ENCODE peak calls at places on chromosomes 1 and 21, in four cellular contexts. One of them, this sample, is unnamed.

GRCh38 chr1:156486421-156487344 is 13.9 kb downstream of the MEF2D start:
- DNase-seq in GM12878: no peak
- DNase-seq in A549: no peak
- DNase-seq in SK-N-SH: peak
- DNase-seq in this sample: no peak

GRCh38 chr1:187516874-187517273 is 688.1 kb downstream of the PLA2G4A start:
- DNase-seq in GM12878: no peak
- DNase-seq in A549: no peak
- DNase-seq in SK-N-SH: no peak
- DNase-seq in this sample: no peak

GRCh38 chr1:161119379-161120061 is 1.6 kb downstream of the NIT1 start:
- DNase-seq in GM12878: no peak
- DNase-seq in A549: peak
- DNase-seq in SK-N-SH: peak
- DNase-seq in this sample: no peak

GRCh38 chr21:40466893-40467483 is 380.0 kb downstream of the DSCAM start:
- DNase-seq in GM12878: no peak
- DNase-seq in A549: peak
- DNase-seq in SK-N-SH: peak
- DNase-seq in this sample: no peak

GRCh38 chr1:26019641-26020315 is 1.8 kb upstream of the EXTL1 start:
- DNase-seq in GM12878: no peak
- DNase-seq in A549: no peak
- DNase-seq in SK-N-SH: no peak
- DNase-seq in this sample: no peak

GRCh38 chr1:202113690-202114300 is 8.9 kb upstream of the GPR37L1 start:
- DNase-seq in GM12878: no peak
- DNase-seq in A549: peak
- DNase-seq in SK-N-SH: no peak
- DNase-seq in this sample: peak

GRCh38 chr1:45545019-45545493 is 5.6 kb upstream of the AKR1A1 start:
- DNase-seq in GM12878: peak
- DNase-seq in A549: no peak
- DNase-seq in SK-N-SH: no peak
- DNase-seq in this sample: no peak

GRCh38 chr1:67559222-67559700 is 125.7 kb upstream of the GADD45A start:
- DNase-seq in GM12878: no peak
- DNase-seq in A549: peak
- DNase-seq in SK-N-SH: no peak
- DNase-seq in this sample: no peak

DNA sequence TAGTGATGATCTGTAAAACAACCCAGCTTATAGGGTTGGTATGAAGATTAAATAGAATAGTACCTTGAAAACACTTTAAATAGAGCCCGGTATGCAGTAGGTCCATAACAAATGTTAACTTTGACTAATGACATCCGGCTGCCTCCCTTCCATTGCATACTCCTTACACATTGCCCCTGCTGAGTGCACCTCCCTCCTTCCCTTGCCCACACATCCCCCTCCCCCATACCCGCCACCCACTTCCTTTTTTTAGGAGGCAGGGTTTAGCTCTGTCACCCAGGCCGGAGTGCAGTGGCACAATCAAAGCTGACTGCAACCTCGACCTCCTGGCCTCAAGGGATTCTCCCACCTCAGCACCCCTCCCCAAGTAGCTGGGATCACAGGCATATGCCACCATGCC is 24.4 kb upstream of the ZC3H12A start:
- DNase-seq in GM12878: no peak
- DNase-seq in A549: no peak
- DNase-seq in SK-N-SH: no peak
- DNase-seq in this sample: no peak
- TF ChIP-seq PBX3 in GM12878: no peak
- TF ChIP-seq PBX3 in A549: no peak
- TF ChIP-seq PBX3 in SK-N-SH: no peak
- TF ChIP-seq PBX3 in this sample: no peak

GRCh38 chr1:35810096-35810860 is 2.5 kb downstream of the AGO4 start:
- DNase-seq in GM12878: no peak
- DNase-seq in A549: no peak
- DNase-seq in SK-N-SH: no peak
- DNase-seq in this sample: no peak

GRCh38 chr1:35808376-35809155 is 750 bp downstream of the AGO4 start:
- DNase-seq in GM12878: no peak
- DNase-seq in A549: peak
- DNase-seq in SK-N-SH: peak
- DNase-seq in this sample: peak

GRCh38 chr1:35807614-35808375 is at the start of gene AGO4:
- DNase-seq in GM12878: no peak
- DNase-seq in A549: peak
- DNase-seq in SK-N-SH: peak
- DNase-seq in this sample: peak

DNA sequence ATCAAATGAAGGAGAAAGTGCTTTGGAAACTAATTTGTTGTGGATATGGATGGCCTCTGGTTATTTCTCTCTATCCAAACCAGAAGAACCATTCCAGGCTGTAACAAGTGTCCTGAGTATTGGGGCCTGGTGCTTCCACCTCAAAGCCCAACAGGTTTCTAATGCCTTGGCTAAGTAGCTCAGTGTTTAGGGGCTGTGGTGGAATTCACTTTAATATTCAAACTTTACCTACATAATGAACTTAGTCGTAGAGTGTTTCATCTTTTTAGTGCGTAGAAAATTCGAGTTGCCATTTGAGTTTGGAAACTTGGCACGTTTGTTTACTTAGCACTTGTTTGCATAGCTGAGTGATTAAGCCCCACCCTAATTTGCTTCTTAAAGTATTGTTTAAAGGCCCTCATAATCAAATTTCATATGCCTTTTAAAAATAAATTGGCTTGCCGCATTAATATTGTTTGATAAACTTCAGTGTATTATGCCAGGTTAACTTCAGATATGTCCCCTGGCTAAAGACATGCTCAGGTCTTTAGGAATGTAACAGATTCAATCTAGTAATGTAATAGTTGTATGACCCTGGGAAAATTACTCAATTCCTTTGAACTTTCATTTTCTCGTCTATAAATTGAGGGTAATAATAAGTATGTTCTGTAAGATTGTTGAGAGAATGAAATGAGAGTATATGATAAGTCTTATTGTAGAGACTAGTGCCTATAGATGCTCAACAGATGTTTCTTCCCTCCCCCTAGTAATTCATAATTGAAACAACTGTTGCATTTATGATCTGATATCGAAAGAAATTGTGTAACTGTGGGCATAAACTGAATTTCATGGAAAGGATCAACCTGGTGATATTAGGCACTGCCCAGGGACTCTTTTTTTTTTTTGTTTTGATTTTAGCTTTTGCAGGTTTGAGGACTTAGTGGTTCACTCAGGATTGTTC is 1.6 kb downstream of the AGO4 start:
- DNase-seq in GM12878: no peak
- DNase-seq in A549: no peak
- DNase-seq in SK-N-SH: no peak
- DNase-seq in this sample: no peak
- TF ChIP-seq PBX3 in GM12878: no peak
- TF ChIP-seq PBX3 in A549: no peak
- TF ChIP-seq PBX3 in SK-N-SH: no peak
- TF ChIP-seq PBX3 in this sample: no peak

DNA sequence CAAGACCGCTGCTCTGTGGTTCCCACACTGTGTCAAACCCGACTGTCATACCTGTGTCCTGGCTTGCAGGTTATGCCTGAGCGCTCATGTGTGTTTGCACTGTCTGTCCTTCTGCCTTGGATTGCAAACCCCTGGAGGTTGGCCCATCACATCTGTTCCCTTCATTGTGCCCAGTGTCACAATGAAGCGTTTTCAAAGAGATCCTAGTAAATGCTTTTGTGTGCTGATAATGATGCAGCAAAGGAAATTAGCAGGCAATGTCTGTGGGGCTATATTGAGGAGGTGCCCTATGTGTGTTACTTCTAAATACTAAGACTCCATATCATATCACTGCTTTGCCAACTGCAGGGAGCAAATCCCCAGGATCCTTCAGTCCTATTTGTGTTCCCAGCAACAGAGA is 424.4 kb upstream of the NFIA start:
- DNase-seq in GM12878: no peak
- DNase-seq in A549: no peak
- DNase-seq in SK-N-SH: no peak
- DNase-seq in this sample: no peak
- TF ChIP-seq PBX3 in GM12878: no peak
- TF ChIP-seq PBX3 in A549: no peak
- TF ChIP-seq PBX3 in SK-N-SH: no peak
- TF ChIP-seq PBX3 in this sample: no peak

GRCh38 chr1:100604372-100604771 is 66.4 kb downstream of the GPR88 start:
- DNase-seq in GM12878: no peak
- DNase-seq in A549: no peak
- DNase-seq in SK-N-SH: no peak
- DNase-seq in this sample: no peak

GRCh38 chr1:100609849-100610248 is 71.9 kb downstream of the GPR88 start:
- DNase-seq in GM12878: no peak
- DNase-seq in A549: no peak
- DNase-seq in SK-N-SH: no peak
- DNase-seq in this sample: no peak

GRCh38 chr1:100607628-100608240 is 69.8 kb downstream of the GPR88 start:
- DNase-seq in GM12878: no peak
- DNase-seq in A549: no peak
- DNase-seq in SK-N-SH: no peak
- DNase-seq in this sample: no peak

GRCh38 chr1:100611086-100611485 is 73.1 kb downstream of the GPR88 start:
- DNase-seq in GM12878: no peak
- DNase-seq in A549: no peak
- DNase-seq in SK-N-SH: no peak
- DNase-seq in this sample: no peak

DNA sequence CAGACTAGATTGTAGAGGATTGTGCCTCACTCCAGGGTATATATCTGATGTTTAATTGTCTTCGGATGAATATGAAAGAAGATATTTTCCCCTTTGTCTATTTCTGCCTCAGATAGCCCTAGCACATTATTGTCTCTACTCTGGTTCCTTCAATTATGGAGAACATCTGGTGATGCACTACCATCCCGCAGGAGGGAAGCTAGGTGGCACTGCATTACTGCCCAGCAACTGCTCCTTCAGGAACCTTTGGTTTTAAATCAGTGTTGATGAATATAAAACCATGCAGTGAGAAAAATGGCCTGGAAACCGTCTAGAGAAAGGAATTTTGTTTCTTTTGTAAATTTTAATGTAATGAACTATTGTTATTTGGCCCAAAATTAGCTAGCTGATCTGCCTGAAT is 68.5 kb downstream of the GPR88 start:
- DNase-seq in GM12878: no peak
- DNase-seq in A549: peak
- DNase-seq in SK-N-SH: peak
- DNase-seq in this sample: no peak
- TF ChIP-seq PBX3 in GM12878: no peak
- TF ChIP-seq PBX3 in A549: no peak
- TF ChIP-seq PBX3 in SK-N-SH: no peak
- TF ChIP-seq PBX3 in this sample: no peak